ENCODE peak calls at places on chromosomes 7 and 10, in ten cellular contexts. One of them, this sample, is unnamed.

GRCh38 chr10:114967071-114967470 is 29.1 kb downstream of the TRUB1 start:
- DNase-seq in stomach: no peak
- DNase-seq in mucosa of descending colon: no peak
- DNase-seq in foreskin fibroblast: no peak
- DNase-seq in astrocyte of the spinal cord: peak; percentile 33
- DNase-seq in fibroblast of lung: peak; percentile 67
- DNase-seq in coronary artery: no peak
- DNase-seq in A549: no peak
- DNase-seq in lower lobe of right lung: no peak
- DNase-seq in hepatocyte: no peak
- DNase-seq in this sample: peak; percentile 5

GRCh38 chr10:60818134-60818770 is 40.0 kb downstream of the CDK1 start:
- DNase-seq in hepatocyte: peak; percentile 27
- DNase-seq in mucosa of descending colon: peak; percentile 28
- DNase-seq in astrocyte of the spinal cord: peak; percentile 83
- DNase-seq in lower lobe of right lung: no peak
- DNase-seq in A549: no peak
- DNase-seq in stomach: no peak
- DNase-seq in fibroblast of lung: peak; percentile 46
- DNase-seq in foreskin fibroblast: peak; percentile 79
- DNase-seq in coronary artery: no peak
- DNase-seq in this sample: peak; percentile 85

GRCh38 chr10:24723386-24723787 is 300 bp downstream of the ARHGAP21 start:
- DNase-seq in A549: no peak
- DNase-seq in lower lobe of right lung: no peak
- DNase-seq in astrocyte of the spinal cord: peak; percentile 31
- DNase-seq in stomach: peak; percentile 41
- DNase-seq in coronary artery: peak; percentile 75
- DNase-seq in foreskin fibroblast: peak; percentile 57
- DNase-seq in mucosa of descending colon: peak; percentile 39
- DNase-seq in fibroblast of lung: no peak
- DNase-seq in hepatocyte: no peak
- DNase-seq in this sample: no peak

GRCh38 chr7:18565337-18565736 is 69.8 kb downstream of the HDAC9 start:
- DNase-seq in astrocyte of the spinal cord: no peak
- DNase-seq in coronary artery: no peak
- DNase-seq in lower lobe of right lung: no peak
- DNase-seq in mucosa of descending colon: no peak
- DNase-seq in fibroblast of lung: peak; percentile 6
- DNase-seq in A549: no peak
- DNase-seq in foreskin fibroblast: no peak
- DNase-seq in hepatocyte: no peak
- DNase-seq in stomach: no peak
- DNase-seq in this sample: no peak

GRCh38 chr7:90552521-90552920 is 43.6 kb upstream of the CDK14 start:
- DNase-seq in coronary artery: no peak
- DNase-seq in mucosa of descending colon: no peak
- DNase-seq in lower lobe of right lung: no peak
- DNase-seq in A549: no peak
- DNase-seq in hepatocyte: no peak
- DNase-seq in astrocyte of the spinal cord: peak; percentile 37
- DNase-seq in foreskin fibroblast: peak; percentile 37
- DNase-seq in stomach: no peak
- DNase-seq in fibroblast of lung: peak; percentile 54
- DNase-seq in this sample: peak; percentile 62

GRCh38 chr7:2210551-2211258 is 22.0 kb downstream of the MAD1L1 start:
- DNase-seq in hepatocyte: no peak
- DNase-seq in foreskin fibroblast: no peak
- DNase-seq in astrocyte of the spinal cord: no peak
- DNase-seq in A549: no peak
- DNase-seq in mucosa of descending colon: no peak
- DNase-seq in lower lobe of right lung: peak; percentile 36
- DNase-seq in stomach: no peak
- DNase-seq in coronary artery: no peak
- DNase-seq in fibroblast of lung: no peak
- DNase-seq in this sample: no peak

GRCh38 chr10:98326621-98327027 is 58.6 kb upstream of the LOXL4 start:
- DNase-seq in astrocyte of the spinal cord: no peak
- DNase-seq in A549: no peak
- DNase-seq in coronary artery: peak; percentile 62
- DNase-seq in hepatocyte: no peak
- DNase-seq in stomach: no peak
- DNase-seq in mucosa of descending colon: no peak
- DNase-seq in foreskin fibroblast: no peak
- DNase-seq in fibroblast of lung: no peak
- DNase-seq in lower lobe of right lung: no peak
- DNase-seq in this sample: no peak

GRCh38 chr10:498760-499435 is 190.6 kb downstream of the DIP2C start:
- DNase-seq in hepatocyte: no peak
- DNase-seq in astrocyte of the spinal cord: no peak
- DNase-seq in lower lobe of right lung: no peak
- DNase-seq in coronary artery: no peak
- DNase-seq in stomach: no peak
- DNase-seq in A549: no peak
- DNase-seq in foreskin fibroblast: no peak
- DNase-seq in mucosa of descending colon: no peak
- DNase-seq in fibroblast of lung: no peak
- DNase-seq in this sample: no peak

GRCh38 chr7:30026229-30027064 is at the start of gene FKBP14:
- DNase-seq in A549: peak; percentile 100
- DNase-seq in hepatocyte: peak; percentile 99
- DNase-seq in lower lobe of right lung: peak; percentile 97
- DNase-seq in stomach: peak; percentile 98
- DNase-seq in foreskin fibroblast: peak; percentile 100
- DNase-seq in astrocyte of the spinal cord: peak; percentile 100
- DNase-seq in coronary artery: peak; percentile 98
- DNase-seq in fibroblast of lung: peak; percentile 100
- DNase-seq in mucosa of descending colon: peak; percentile 98
- DNase-seq in this sample: peak; percentile 100

GRCh38 chr7:30019960-30020359 is 6.5 kb downstream of the FKBP14 start:
- DNase-seq in fibroblast of lung: no peak
- DNase-seq in mucosa of descending colon: no peak
- DNase-seq in lower lobe of right lung: no peak
- DNase-seq in astrocyte of the spinal cord: no peak
- DNase-seq in A549: peak; percentile 16
- DNase-seq in hepatocyte: no peak
- DNase-seq in stomach: no peak
- DNase-seq in coronary artery: no peak
- DNase-seq in foreskin fibroblast: no peak
- DNase-seq in this sample: no peak

GRCh38 chr7:30020535-30020934 is 6.0 kb downstream of the FKBP14 start:
- DNase-seq in A549: no peak
- DNase-seq in mucosa of descending colon: no peak
- DNase-seq in coronary artery: no peak
- DNase-seq in lower lobe of right lung: no peak
- DNase-seq in stomach: no peak
- DNase-seq in hepatocyte: no peak
- DNase-seq in astrocyte of the spinal cord: no peak
- DNase-seq in foreskin fibroblast: no peak
- DNase-seq in fibroblast of lung: no peak
- DNase-seq in this sample: no peak

GRCh38 chr7:30023524-30023923 is 3.0 kb downstream of the FKBP14 start:
- DNase-seq in stomach: no peak
- DNase-seq in lower lobe of right lung: no peak
- DNase-seq in fibroblast of lung: no peak
- DNase-seq in astrocyte of the spinal cord: no peak
- DNase-seq in A549: no peak
- DNase-seq in foreskin fibroblast: no peak
- DNase-seq in coronary artery: no peak
- DNase-seq in hepatocyte: no peak
- DNase-seq in mucosa of descending colon: no peak
- DNase-seq in this sample: no peak

GRCh38 chr7:30022991-30023390 is 3.5 kb downstream of the FKBP14 start:
- DNase-seq in hepatocyte: no peak
- DNase-seq in mucosa of descending colon: no peak
- DNase-seq in lower lobe of right lung: no peak
- DNase-seq in coronary artery: no peak
- DNase-seq in astrocyte of the spinal cord: no peak
- DNase-seq in A549: no peak
- DNase-seq in foreskin fibroblast: no peak
- DNase-seq in stomach: no peak
- DNase-seq in fibroblast of lung: no peak
- DNase-seq in this sample: no peak
- H3K4me3 ChIP-seq in hepatocyte: no peak overlapping the region
- H3K4me3 ChIP-seq in mucosa of descending colon: no peak overlapping the region
- H3K4me3 ChIP-seq in lower lobe of right lung: no peak overlapping the region
- H3K4me3 ChIP-seq in coronary artery: no peak overlapping the region
- H3K4me3 ChIP-seq in astrocyte of the spinal cord: no peak overlapping the region
- H3K4me3 ChIP-seq in A549: no peak overlapping the region
- H3K4me3 ChIP-seq in foreskin fibroblast: no peak overlapping the region
- H3K4me3 ChIP-seq in stomach: no peak overlapping the region
- H3K4me3 ChIP-seq in fibroblast of lung: no peak overlapping the region
- H3K4me3 ChIP-seq in this sample: no peak overlapping the region

GRCh38 chr10:113284635-113285034 is 268.2 kb upstream of the HABP2 start:
- DNase-seq in astrocyte of the spinal cord: no peak
- DNase-seq in fibroblast of lung: no peak
- DNase-seq in lower lobe of right lung: no peak
- DNase-seq in mucosa of descending colon: no peak
- DNase-seq in coronary artery: peak; percentile 62
- DNase-seq in hepatocyte: no peak
- DNase-seq in foreskin fibroblast: no peak
- DNase-seq in stomach: no peak
- DNase-seq in A549: no peak
- DNase-seq in this sample: no peak

GRCh38 chr10:113279262-113279661 is 273.6 kb upstream of the HABP2 start:
- DNase-seq in coronary artery: no peak
- DNase-seq in A549: no peak
- DNase-seq in stomach: no peak
- DNase-seq in lower lobe of right lung: no peak
- DNase-seq in fibroblast of lung: no peak
- DNase-seq in astrocyte of the spinal cord: no peak
- DNase-seq in foreskin fibroblast: no peak
- DNase-seq in hepatocyte: no peak
- DNase-seq in mucosa of descending colon: no peak
- DNase-seq in this sample: no peak

GRCh38 chr10:113285291-113285690 is 267.6 kb upstream of the HABP2 start:
- DNase-seq in lower lobe of right lung: no peak
- DNase-seq in mucosa of descending colon: no peak
- DNase-seq in foreskin fibroblast: peak; percentile 34
- DNase-seq in A549: no peak
- DNase-seq in stomach: no peak
- DNase-seq in coronary artery: no peak
- DNase-seq in fibroblast of lung: no peak
- DNase-seq in hepatocyte: no peak
- DNase-seq in astrocyte of the spinal cord: no peak
- DNase-seq in this sample: no peak

GRCh38 chr10:113287592-113287991 is 265.3 kb upstream of the HABP2 start:
- DNase-seq in hepatocyte: no peak
- DNase-seq in mucosa of descending colon: no peak
- DNase-seq in coronary artery: no peak
- DNase-seq in lower lobe of right lung: no peak
- DNase-seq in astrocyte of the spinal cord: no peak
- DNase-seq in stomach: no peak
- DNase-seq in foreskin fibroblast: no peak
- DNase-seq in fibroblast of lung: no peak
- DNase-seq in A549: no peak
- DNase-seq in this sample: no peak

DNA sequence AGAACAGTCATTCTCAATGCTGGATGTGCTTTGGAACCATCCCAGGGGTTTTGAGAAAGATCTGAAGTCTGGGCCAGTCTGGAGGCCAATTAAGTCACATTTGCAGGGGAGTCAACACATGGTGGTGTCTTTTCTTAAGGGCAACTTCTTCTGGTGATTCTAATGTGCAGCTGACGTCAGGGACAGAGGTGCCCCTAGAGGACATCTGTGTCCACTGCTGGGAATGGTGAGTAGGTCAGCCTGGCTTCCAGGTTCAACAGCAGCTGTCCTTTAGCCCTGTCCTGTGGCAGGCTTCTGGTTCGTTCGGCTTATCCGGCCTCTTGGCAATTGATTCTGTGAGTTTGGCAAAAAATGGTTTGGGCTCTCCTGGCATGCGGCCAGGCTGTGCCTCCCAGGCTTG is 269.7 kb upstream of the HABP2 start:
- DNase-seq in coronary artery: peak; percentile 65
- DNase-seq in lower lobe of right lung: no peak
- DNase-seq in mucosa of descending colon: no peak
- DNase-seq in foreskin fibroblast: no peak
- DNase-seq in fibroblast of lung: no peak
- DNase-seq in stomach: no peak
- DNase-seq in astrocyte of the spinal cord: no peak
- DNase-seq in A549: peak; percentile 31
- DNase-seq in hepatocyte: no peak
- DNase-seq in this sample: no peak
- TF ChIP-seq CTCF in coronary artery: no peak
- TF ChIP-seq CTCF in lower lobe of right lung: peak; percentile 17
- TF ChIP-seq CTCF in mucosa of descending colon: no peak
- TF ChIP-seq CTCF in foreskin fibroblast: no peak
- TF ChIP-seq CTCF in fibroblast of lung: no peak
- TF ChIP-seq CTCF in stomach: no peak
- TF ChIP-seq CTCF in astrocyte of the spinal cord: peak; percentile 3
- TF ChIP-seq CTCF in A549: peak; percentile 5
- TF ChIP-seq CTCF in hepatocyte: no peak
- TF ChIP-seq CTCF in this sample: no peak

GRCh38 chr10:124436191-124436638 is 13.6 kb downstream of the NKX1-2 start:
- DNase-seq in stomach: no peak
- DNase-seq in coronary artery: no peak
- DNase-seq in foreskin fibroblast: no peak
- DNase-seq in mucosa of descending colon: no peak
- DNase-seq in lower lobe of right lung: no peak
- DNase-seq in astrocyte of the spinal cord: no peak
- DNase-seq in hepatocyte: no peak
- DNase-seq in A549: no peak
- DNase-seq in fibroblast of lung: no peak
- DNase-seq in this sample: no peak
- H3K4me3 ChIP-seq in stomach: no peak overlapping the region
- H3K4me3 ChIP-seq in coronary artery: no peak overlapping the region
- H3K4me3 ChIP-seq in foreskin fibroblast: no peak overlapping the region
- H3K4me3 ChIP-seq in mucosa of descending colon: no peak overlapping the region
- H3K4me3 ChIP-seq in lower lobe of right lung: no peak overlapping the region
- H3K4me3 ChIP-seq in astrocyte of the spinal cord: no peak overlapping the region
- H3K4me3 ChIP-seq in hepatocyte: no peak overlapping the region
- H3K4me3 ChIP-seq in A549: no peak overlapping the region
- H3K4me3 ChIP-seq in fibroblast of lung: no peak overlapping the region
- H3K4me3 ChIP-seq in this sample: no peak overlapping the region

GRCh38 chr7:148287538-148287937 is 303.0 kb upstream of the C7orf33 start:
- DNase-seq in foreskin fibroblast: no peak
- DNase-seq in hepatocyte: no peak
- DNase-seq in lower lobe of right lung: no peak
- DNase-seq in stomach: no peak
- DNase-seq in A549: no peak
- DNase-seq in fibroblast of lung: no peak
- DNase-seq in mucosa of descending colon: no peak
- DNase-seq in coronary artery: no peak
- DNase-seq in astrocyte of the spinal cord: no peak
- DNase-seq in this sample: no peak

GRCh38 chr7:148290451-148291005 is 300.0 kb upstream of the C7orf33 start:
- DNase-seq in mucosa of descending colon: no peak
- DNase-seq in hepatocyte: no peak
- DNase-seq in stomach: no peak
- DNase-seq in lower lobe of right lung: no peak
- DNase-seq in foreskin fibroblast: no peak
- DNase-seq in astrocyte of the spinal cord: no peak
- DNase-seq in coronary artery: no peak
- DNase-seq in fibroblast of lung: no peak
- DNase-seq in A549: no peak
- DNase-seq in this sample: no peak

GRCh38 chr7:148288592-148289151 is 301.9 kb upstream of the C7orf33 start:
- DNase-seq in foreskin fibroblast: no peak
- DNase-seq in stomach: no peak
- DNase-seq in hepatocyte: no peak
- DNase-seq in fibroblast of lung: no peak
- DNase-seq in mucosa of descending colon: no peak
- DNase-seq in astrocyte of the spinal cord: no peak
- DNase-seq in coronary artery: no peak
- DNase-seq in A549: no peak
- DNase-seq in lower lobe of right lung: no peak
- DNase-seq in this sample: no peak

GRCh38 chr7:148289630-148290029 is 300.9 kb upstream of the C7orf33 start:
- DNase-seq in mucosa of descending colon: no peak
- DNase-seq in A549: no peak
- DNase-seq in fibroblast of lung: no peak
- DNase-seq in astrocyte of the spinal cord: no peak
- DNase-seq in stomach: no peak
- DNase-seq in lower lobe of right lung: no peak
- DNase-seq in coronary artery: no peak
- DNase-seq in foreskin fibroblast: no peak
- DNase-seq in hepatocyte: no peak
- DNase-seq in this sample: no peak

DNA sequence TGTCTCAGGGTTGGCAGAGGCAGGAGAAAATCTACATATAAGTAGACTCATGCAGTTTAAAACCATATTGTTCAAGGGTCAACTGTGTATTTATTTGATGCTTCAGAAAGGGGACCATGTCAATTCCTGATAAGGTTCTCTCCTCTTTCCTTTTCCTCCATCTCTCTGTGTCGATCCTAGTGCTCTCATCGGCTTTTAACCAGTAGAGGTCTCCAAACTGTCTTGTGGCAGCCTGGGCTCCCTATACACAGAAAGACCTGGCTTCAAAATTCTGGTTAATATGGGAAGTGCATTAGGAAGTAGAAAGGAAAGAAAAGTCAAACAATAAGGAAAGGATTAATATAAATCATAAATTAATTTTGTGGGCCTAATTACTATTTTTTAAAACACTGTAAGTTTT is 304.4 kb upstream of the C7orf33 start:
- DNase-seq in lower lobe of right lung: no peak
- DNase-seq in mucosa of descending colon: no peak
- DNase-seq in coronary artery: no peak
- DNase-seq in stomach: no peak
- DNase-seq in astrocyte of the spinal cord: peak; percentile 10
- DNase-seq in fibroblast of lung: no peak
- DNase-seq in foreskin fibroblast: no peak
- DNase-seq in hepatocyte: peak; percentile 61
- DNase-seq in A549: peak; percentile 20
- DNase-seq in this sample: no peak
- TF ChIP-seq CTCF in lower lobe of right lung: peak; percentile 31
- TF ChIP-seq CTCF in mucosa of descending colon: no peak
- TF ChIP-seq CTCF in coronary artery: no peak
- TF ChIP-seq CTCF in stomach: no peak
- TF ChIP-seq CTCF in astrocyte of the spinal cord: peak; percentile 48
- TF ChIP-seq CTCF in fibroblast of lung: no peak
- TF ChIP-seq CTCF in foreskin fibroblast: no peak
- TF ChIP-seq CTCF in hepatocyte: peak; percentile 73
- TF ChIP-seq CTCF in A549: peak; percentile 42
- TF ChIP-seq CTCF in this sample: peak; percentile 13